ENCODE peak calls at places on chromosomes 7 and 10, in four cellular contexts. One of them, this sample, is unnamed.

GRCh38 chr7:6589829-6590644 is at the start of gene INTS15:
- DNase-seq in K562: peak
- DNase-seq in H1: no peak
- DNase-seq in GM12878: no peak
- DNase-seq in this sample: peak

GRCh38 chr10:21475393-21475792 is 50.1 kb downstream of the SKIDA1 start:
- DNase-seq in K562: no peak
- DNase-seq in GM12878: no peak
- DNase-seq in H1: no peak
- DNase-seq in this sample: peak

GRCh38 chr7:17625038-17625437 is 315.3 kb downstream of the SNX13 start:
- DNase-seq in H1: no peak
- DNase-seq in K562: no peak
- DNase-seq in GM12878: no peak
- DNase-seq in this sample: no peak

GRCh38 chr7:43004076-43004475 is 71.9 kb downstream of the MRPL32 start:
- DNase-seq in GM12878: no peak
- DNase-seq in K562: peak
- DNase-seq in H1: no peak
- DNase-seq in this sample: no peak

GRCh38 chr7:136063337-136063666 is 86.1 kb upstream of the MTPN start:
- DNase-seq in K562: no peak
- DNase-seq in GM12878: no peak
- DNase-seq in H1: no peak
- DNase-seq in this sample: no peak

GRCh38 chr10:120382360-120382759 is 74.7 kb upstream of the PLPP4 start:
- DNase-seq in GM12878: no peak
- DNase-seq in K562: no peak
- DNase-seq in H1: no peak
- DNase-seq in this sample: no peak

GRCh38 chr7:43764807-43765491 is 6.5 kb downstream of the BLVRA start:
- DNase-seq in H1: no peak
- DNase-seq in GM12878: no peak
- DNase-seq in K562: peak
- DNase-seq in this sample: peak

GRCh38 chr7:73892003-73892975 is 31.3 kb downstream of the TMEM270 start:
- DNase-seq in H1: no peak
- DNase-seq in GM12878: no peak
- DNase-seq in K562: peak
- DNase-seq in this sample: no peak

GRCh38 chr10:31650010-31650409 is 278.6 kb downstream of the ARHGAP12 start:
- DNase-seq in K562: no peak
- DNase-seq in H1: no peak
- DNase-seq in GM12878: no peak
- DNase-seq in this sample: no peak

GRCh38 chr10:123154943-123155505 is 822 bp downstream of the BUB3 start:
- DNase-seq in H1: no peak
- DNase-seq in GM12878: no peak
- DNase-seq in K562: peak
- DNase-seq in this sample: peak

GRCh38 chr7:158655931-158656441 is 48.6 kb downstream of the NCAPG2 start:
- DNase-seq in K562: no peak
- DNase-seq in H1: no peak
- DNase-seq in GM12878: peak
- DNase-seq in this sample: no peak

GRCh38 chr7:112067609-112068540 is 138.3 kb downstream of the DOCK4 start:
- DNase-seq in H1: no peak
- DNase-seq in GM12878: no peak
- DNase-seq in K562: no peak
- DNase-seq in this sample: no peak

GRCh38 chr10:130368761-130369560 is 232.8 kb downstream of the GLRX3 start:
- DNase-seq in GM12878: no peak
- DNase-seq in H1: no peak
- DNase-seq in K562: no peak
- DNase-seq in this sample: no peak

GRCh38 chr7:34747842-34748241 is 89.8 kb downstream of the NPSR1 start:
- DNase-seq in H1: no peak
- DNase-seq in GM12878: no peak
- DNase-seq in K562: no peak
- DNase-seq in this sample: no peak

GRCh38 chr10:46525177-46525823 is 31.2 kb downstream of the GPRIN2 start:
- DNase-seq in K562: no peak
- DNase-seq in GM12878: no peak
- DNase-seq in H1: no peak
- DNase-seq in this sample: no peak

GRCh38 chr7:23315366-23315765 is 16.2 kb downstream of the MALSU1 start:
- DNase-seq in GM12878: no peak
- DNase-seq in K562: no peak
- DNase-seq in H1: no peak
- DNase-seq in this sample: no peak

GRCh38 chr7:139618482-139619366 is 95.2 kb downstream of the CLEC2L start:
- DNase-seq in H1: no peak
- DNase-seq in GM12878: no peak
- DNase-seq in K562: peak
- DNase-seq in this sample: peak

GRCh38 chr10:103759100-103759781 is 96.1 kb downstream of the SH3PXD2A start:
- DNase-seq in H1: no peak
- DNase-seq in K562: no peak
- DNase-seq in GM12878: no peak
- DNase-seq in this sample: peak

GRCh38 chr10:67607472-67607871 is 88.5 kb downstream of the CTNNA3 start:
- DNase-seq in H1: no peak
- DNase-seq in GM12878: no peak
- DNase-seq in K562: no peak
- DNase-seq in this sample: no peak

GRCh38 chr10:63003816-63004453 is 129.2 kb upstream of the NRBF2 start:
- DNase-seq in H1: no peak
- DNase-seq in K562: no peak
- DNase-seq in GM12878: no peak
- DNase-seq in this sample: no peak

GRCh38 chr10:119211625-119212441 is 4.5 kb downstream of the GRK5 start:
- DNase-seq in H1: no peak
- DNase-seq in K562: no peak
- DNase-seq in GM12878: no peak
- DNase-seq in this sample: no peak

GRCh38 chr7:88312061-88312663 is 5.5 kb upstream of the STEAP4 start:
- DNase-seq in GM12878: no peak
- DNase-seq in H1: no peak
- DNase-seq in K562: no peak
- DNase-seq in this sample: no peak

GRCh38 chr10:78520737-78521430 is 487.2 kb downstream of the RPS24 start:
- DNase-seq in GM12878: no peak
- DNase-seq in K562: peak
- DNase-seq in H1: peak
- DNase-seq in this sample: peak

GRCh38 chr10:33212061-33212748 is 122.3 kb downstream of the NRP1 start:
- DNase-seq in K562: no peak
- DNase-seq in GM12878: no peak
- DNase-seq in H1: no peak
- DNase-seq in this sample: no peak

GRCh38 chr10:78846770-78847169 is 222.0 kb upstream of the ZMIZ1 start:
- DNase-seq in GM12878: no peak
- DNase-seq in H1: no peak
- DNase-seq in K562: no peak
- DNase-seq in this sample: no peak

GRCh38 chr7:35593896-35594295 is 101.0 kb downstream of the HERPUD2 start:
- DNase-seq in K562: peak
- DNase-seq in H1: peak
- DNase-seq in GM12878: no peak
- DNase-seq in this sample: peak

GRCh38 chr10:33333260-33334169 is 952 bp downstream of the NRP1 start:
- DNase-seq in H1: no peak
- DNase-seq in K562: peak
- DNase-seq in GM12878: no peak
- DNase-seq in this sample: no peak

GRCh38 chr7:129616530-129616929 is 5.0 kb downstream of the NRF1 start:
- DNase-seq in H1: no peak
- DNase-seq in GM12878: no peak
- DNase-seq in K562: peak
- DNase-seq in this sample: no peak

GRCh38 chr7:17983238-17984088 is 43.2 kb upstream of the SNX13 start:
- DNase-seq in GM12878: no peak
- DNase-seq in H1: no peak
- DNase-seq in K562: no peak
- DNase-seq in this sample: no peak

GRCh38 chr10:118408145-118408544 is 66.0 kb upstream of the FAM204A start:
- DNase-seq in GM12878: no peak
- DNase-seq in K562: no peak
- DNase-seq in H1: no peak
- DNase-seq in this sample: no peak

DNA sequence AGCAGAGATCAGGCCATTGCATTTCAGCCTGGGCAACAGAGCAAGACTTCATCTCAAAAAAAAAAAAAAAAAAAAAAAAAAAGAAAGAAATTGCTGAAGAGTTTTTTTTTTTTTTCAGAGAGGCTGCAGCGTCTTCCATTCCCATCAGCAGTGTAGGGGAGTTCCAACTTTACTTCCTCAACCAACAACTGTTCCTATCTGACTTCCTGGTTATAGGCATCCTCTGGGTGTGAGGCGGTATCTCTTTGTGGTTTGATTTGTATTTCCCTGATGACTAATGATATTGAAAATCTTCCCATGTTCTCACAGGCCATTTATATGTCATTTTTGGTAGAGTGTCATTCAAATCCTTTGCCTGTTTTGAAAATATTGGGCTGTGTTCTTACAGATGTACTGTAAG is 40.2 kb downstream of the PRTFDC1 start:
- DNase-seq in K562: peak
- DNase-seq in H1: no peak
- DNase-seq in GM12878: no peak
- DNase-seq in this sample: no peak
- TF ChIP-seq BRCA1 in K562: no peak
- TF ChIP-seq BRCA1 in H1: no peak
- TF ChIP-seq BRCA1 in GM12878: no peak
- TF ChIP-seq BRCA1 in this sample: no peak

GRCh38 chr7:52018680-52019054 is 702.1 kb upstream of the COBL start:
- DNase-seq in K562: no peak
- DNase-seq in GM12878: no peak
- DNase-seq in H1: no peak
- DNase-seq in this sample: no peak

GRCh38 chr7:52021343-52021742 is 704.7 kb upstream of the COBL start:
- DNase-seq in K562: no peak
- DNase-seq in GM12878: no peak
- DNase-seq in H1: no peak
- DNase-seq in this sample: no peak

GRCh38 chr7:52017802-52018679 is 701.4 kb upstream of the COBL start:
- DNase-seq in K562: peak
- DNase-seq in GM12878: no peak
- DNase-seq in H1: peak
- DNase-seq in this sample: peak
- TF ChIP-seq BRCA1 in K562: no peak
- TF ChIP-seq BRCA1 in GM12878: no peak
- TF ChIP-seq BRCA1 in H1: no peak
- TF ChIP-seq BRCA1 in this sample: no peak

GRCh38 chr7:150994141-150994837 is 3.5 kb downstream of the NOS3 start:
- DNase-seq in GM12878: no peak
- DNase-seq in H1: no peak
- DNase-seq in K562: peak
- DNase-seq in this sample: no peak
- TF ChIP-seq BRCA1 in GM12878: no peak
- TF ChIP-seq BRCA1 in H1: no peak
- TF ChIP-seq BRCA1 in K562: no peak
- TF ChIP-seq BRCA1 in this sample: no peak

GRCh38 chr7:46192191-46192590 is 271.1 kb upstream of the IGFBP3 start:
- DNase-seq in K562: no peak
- DNase-seq in H1: no peak
- DNase-seq in GM12878: no peak
- DNase-seq in this sample: no peak
- TF ChIP-seq BRCA1 in K562: no peak
- TF ChIP-seq BRCA1 in H1: no peak
- TF ChIP-seq BRCA1 in GM12878: no peak
- TF ChIP-seq BRCA1 in this sample: no peak

GRCh38 chr7:29091722-29092121 is 54.6 kb downstream of the CPVL start:
- DNase-seq in H1: no peak
- DNase-seq in GM12878: no peak
- DNase-seq in K562: no peak
- DNase-seq in this sample: no peak
- TF ChIP-seq BRCA1 in H1: no peak
- TF ChIP-seq BRCA1 in GM12878: no peak
- TF ChIP-seq BRCA1 in K562: no peak
- TF ChIP-seq BRCA1 in this sample: no peak

This sample was measured in HepG2.